ENCODE peak calls at places on chromosomes 13 and 19, in six cellular contexts. D is upper lobe of left lung, C is suprapubic skin, K is H1, J is prostate gland, P is endothelial cell of umbilical vein. F is an unnamed sample.

GRCh38 chr19:43311706-43312105 is 41.8 kb upstream of the CD177 start:
- DNase-seq in D (no peak), C (no peak), K (no peak), J (no peak), P (no peak), F (no peak)

GRCh38 chr13:94713556-94714182 is 1.3 kb upstream of the SOX21 start:
- DNase-seq in D (no peak), C (no peak), K (peak), J (no peak), P (no peak), F (no peak)

GRCh38 chr19:49212302-49212701 is 54.7 kb downstream of the TRPM4 start:
- DNase-seq in D (no peak), C (no peak), K (no peak), J (no peak), P (no peak), F (no peak)

GRCh38 chr13:50222569-50223332 is 207.5 kb downstream of the KCNRG start:
- DNase-seq in D (peak), C (peak), K (no peak), J (peak), P (no peak), F (peak)

GRCh38 chr13:49435992-49436391 is 7.9 kb downstream of the CAB39L start:
- DNase-seq in D (no peak), C (no peak), K (no peak), J (no peak), P (no peak), F (no peak)

GRCh38 chr13:32150794-32151193 is 119.2 kb downstream of the FRY start:
- DNase-seq in D (peak), C (peak), K (no peak), J (no peak), P (no peak), F (no peak)

GRCh38 chr19:5947435-5947834 is 30.5 kb downstream of the RANBP3 start:
- DNase-seq in D (peak), C (peak), K (no peak), J (no peak), P (no peak), F (peak)

GRCh38 chr13:32246468-32246867 is 68.7 kb downstream of the ZAR1L start:
- DNase-seq in D (peak), C (no peak), K (peak), J (peak), P (peak), F (peak)

GRCh38 chr19:21117041-21117907 is 24.6 kb upstream of the ZNF431 start:
- DNase-seq in D (no peak), C (no peak), K (no peak), J (no peak), P (no peak), F (no peak)

GRCh38 chr19:39415111-39416046 is 2.9 kb downstream of the PLEKHG2 start:
- DNase-seq in D (no peak), C (no peak), K (peak), J (no peak), P (no peak), F (no peak)

GRCh38 chr19:6343462-6343861 is 10.1 kb upstream of the ACER1 start:
- DNase-seq in D (no peak), C (no peak), K (no peak), J (no peak), P (no peak), F (no peak)

GRCh38 chr19:10922638-10923014 is 5.8 kb downstream of the YIPF2 start:
- DNase-seq in D (no peak), C (no peak), K (no peak), J (no peak), P (no peak), F (no peak)

GRCh38 chr19:377801-378581 is 31.0 kb downstream of the C2CD4C start:
- DNase-seq in D (no peak), C (no peak), K (no peak), J (peak), P (no peak), F (no peak)

GRCh38 chr13:39600766-39601165 is 2.2 kb downstream of the LHFPL6 start:
- DNase-seq in D (no peak), C (no peak), K (peak), J (no peak), P (no peak), F (no peak)

GRCh38 chr13:112225429-112226090 is 150.6 kb upstream of the SPACA7 start:
- DNase-seq in D (no peak), C (no peak), K (no peak), J (no peak), P (no peak), F (no peak)

GRCh38 chr19:49309087-49309486 is 15.9 kb downstream of the SLC6A16 start:
- DNase-seq in D (no peak), C (no peak), K (peak), J (no peak), P (no peak), F (no peak)

GRCh38 chr13:102460806-102461205 is 59.0 kb upstream of the FGF14 start:
- DNase-seq in D (no peak), C (no peak), K (no peak), J (no peak), P (no peak), F (no peak)

GRCh38 chr19:55690769-55691545 is 15.9 kb downstream of the EPN1 start:
- DNase-seq in D (no peak), C (peak), K (no peak), J (no peak), P (no peak), F (no peak)
- TF ChIP-seq POLR2A in D (no peak), C (no peak), K (no peak), J (no peak), P (no peak), F (no peak)

DNA sequence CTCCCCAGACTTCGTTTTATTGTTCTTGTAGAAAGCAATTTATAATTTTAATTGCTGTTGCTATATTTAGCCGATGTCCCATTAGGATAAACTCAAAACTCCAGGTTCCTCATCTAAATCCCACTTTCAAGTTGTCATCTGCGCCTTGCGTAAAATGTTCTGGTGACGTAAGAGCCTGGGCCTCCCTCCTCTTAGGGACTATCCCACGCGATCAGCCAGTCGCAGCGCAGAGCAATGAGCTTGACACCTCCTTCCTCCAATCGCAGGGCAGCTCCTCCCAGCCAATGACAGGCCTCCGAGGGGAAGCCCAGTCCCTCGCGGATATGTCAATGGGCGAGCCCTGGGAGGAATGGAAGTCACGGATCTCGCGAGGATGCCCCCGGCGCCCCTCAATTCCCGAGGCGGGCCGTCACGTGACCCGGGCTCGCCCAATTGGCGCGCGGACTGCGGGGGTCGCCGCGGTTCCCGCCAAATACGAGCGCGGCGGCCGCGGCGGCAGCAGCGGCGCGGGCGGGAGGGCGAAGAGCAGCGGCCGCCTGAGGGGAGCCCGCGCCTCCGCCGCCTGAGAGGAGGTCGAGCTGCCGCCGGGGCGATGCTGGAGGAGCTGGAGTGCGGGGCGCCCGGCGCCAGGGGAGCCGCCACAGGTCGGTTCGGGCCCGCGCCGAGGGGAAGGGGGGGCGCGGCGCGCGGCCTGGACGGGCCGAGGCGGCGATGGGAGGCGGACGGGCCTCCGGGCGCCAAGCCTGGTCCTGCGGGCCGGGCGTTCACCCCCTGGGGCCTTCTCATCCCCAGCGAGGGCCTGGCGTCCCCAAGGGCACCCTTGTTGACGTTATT is at the start of gene CHAF1A:
- DNase-seq in D (peak), C (peak), K (peak), J (peak), P (peak), F (peak)
- TF ChIP-seq POLR2AphosphoS5 in D (peak), C (peak), K (no peak), J (peak), P (peak), F (peak)

DNA sequence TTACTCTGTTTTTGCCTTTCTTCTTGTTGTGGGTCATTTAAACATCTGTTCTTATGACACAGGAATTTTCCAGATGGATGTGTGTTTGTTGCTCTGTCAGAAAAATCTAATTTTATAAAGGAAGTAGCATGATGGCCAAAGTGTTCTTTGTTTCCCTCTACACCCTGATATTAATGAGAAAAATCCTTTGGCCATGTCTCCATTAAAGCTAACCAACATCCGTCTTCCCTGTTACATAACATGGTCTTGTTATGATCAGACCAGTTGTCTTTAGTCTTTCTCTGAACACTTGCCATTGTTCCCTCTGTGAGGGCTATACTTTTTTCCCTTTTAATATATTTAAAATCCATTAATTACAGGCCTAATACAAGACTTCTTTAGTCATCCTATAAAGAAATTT is 142.2 kb upstream of the SPRY2 start:
- DNase-seq in D (no peak), C (no peak), K (no peak), J (no peak), P (no peak), F (no peak)
- TF ChIP-seq POLR2A in D (no peak), C (no peak), K (no peak), J (no peak), P (no peak), F (no peak)

DNA sequence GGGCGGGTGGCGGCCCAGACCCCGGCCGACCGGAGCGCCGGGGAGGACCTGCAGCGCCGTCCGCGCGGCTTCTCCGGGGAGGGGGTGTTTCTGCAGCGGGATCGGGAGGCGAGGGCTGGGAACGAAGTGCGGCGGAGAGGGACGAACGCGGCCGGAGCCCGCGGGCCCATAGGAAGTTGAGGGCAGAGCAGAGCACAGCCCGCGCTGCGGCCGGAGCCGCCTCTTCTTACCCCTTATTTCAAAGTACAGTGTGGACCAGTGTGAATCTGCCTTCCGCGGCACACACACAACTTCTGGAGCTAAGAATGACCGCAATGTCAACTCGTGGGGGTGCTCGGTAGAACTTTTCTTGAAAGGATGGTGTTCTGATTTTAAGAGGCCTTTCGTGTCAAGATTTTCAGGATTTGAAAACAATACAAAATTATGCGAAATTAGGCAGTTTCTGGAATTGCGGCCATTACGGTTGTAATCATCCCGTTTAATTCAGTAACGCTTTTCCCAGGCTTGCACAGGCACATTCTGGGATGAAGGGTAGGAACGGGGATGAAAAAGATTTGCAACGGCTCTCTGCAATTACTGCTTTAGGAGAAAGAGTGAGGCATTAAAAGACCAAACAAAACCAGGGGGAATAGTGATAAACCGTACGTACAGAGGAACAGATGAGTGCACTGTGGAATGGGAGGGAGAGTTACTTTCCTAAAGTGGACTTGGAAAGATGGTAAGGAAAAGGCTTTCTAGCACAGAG is 845 bp downstream of the TDRD3 start:
- DNase-seq in D (peak), C (peak), K (no peak), J (peak), P (peak), F (peak)
- TF ChIP-seq POLR2AphosphoS5 in D (no peak), C (no peak), K (no peak), J (no peak), P (peak), F (no peak)

GRCh38 chr19:19171821-19172532 is 1.9 kb upstream of the MEF2B start:
- DNase-seq in D (no peak), C (no peak), K (no peak), J (no peak), P (no peak), F (no peak)
- TF ChIP-seq POLR2A in D (no peak), C (no peak), K (no peak), J (no peak), P (no peak), F (no peak)

DNA sequence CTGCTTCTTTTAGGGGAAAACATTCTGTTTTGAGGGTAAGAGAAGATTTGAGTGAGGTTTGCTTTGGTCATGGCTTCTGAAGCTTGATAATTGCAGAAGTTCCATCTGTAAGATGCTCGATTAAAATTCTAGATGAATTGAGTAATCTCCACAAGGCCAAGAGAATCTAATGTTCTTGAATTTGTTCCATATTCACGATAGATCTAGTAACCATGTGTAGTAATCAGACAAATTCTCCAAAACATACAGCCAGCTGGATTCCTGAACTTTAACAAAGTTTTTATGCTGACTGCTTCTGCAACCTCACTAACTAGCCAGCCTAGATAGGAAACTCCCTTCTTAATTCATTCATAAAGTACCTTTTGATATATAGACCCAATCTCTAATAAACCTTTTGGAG is 92.7 kb downstream of the COL4A2 start:
- DNase-seq in D (no peak), C (no peak), K (no peak), J (no peak), P (no peak), F (no peak)
- TF ChIP-seq POLR2AphosphoS5 in D (no peak), C (no peak), K (no peak), J (no peak), P (no peak), F (no peak)

DNA sequence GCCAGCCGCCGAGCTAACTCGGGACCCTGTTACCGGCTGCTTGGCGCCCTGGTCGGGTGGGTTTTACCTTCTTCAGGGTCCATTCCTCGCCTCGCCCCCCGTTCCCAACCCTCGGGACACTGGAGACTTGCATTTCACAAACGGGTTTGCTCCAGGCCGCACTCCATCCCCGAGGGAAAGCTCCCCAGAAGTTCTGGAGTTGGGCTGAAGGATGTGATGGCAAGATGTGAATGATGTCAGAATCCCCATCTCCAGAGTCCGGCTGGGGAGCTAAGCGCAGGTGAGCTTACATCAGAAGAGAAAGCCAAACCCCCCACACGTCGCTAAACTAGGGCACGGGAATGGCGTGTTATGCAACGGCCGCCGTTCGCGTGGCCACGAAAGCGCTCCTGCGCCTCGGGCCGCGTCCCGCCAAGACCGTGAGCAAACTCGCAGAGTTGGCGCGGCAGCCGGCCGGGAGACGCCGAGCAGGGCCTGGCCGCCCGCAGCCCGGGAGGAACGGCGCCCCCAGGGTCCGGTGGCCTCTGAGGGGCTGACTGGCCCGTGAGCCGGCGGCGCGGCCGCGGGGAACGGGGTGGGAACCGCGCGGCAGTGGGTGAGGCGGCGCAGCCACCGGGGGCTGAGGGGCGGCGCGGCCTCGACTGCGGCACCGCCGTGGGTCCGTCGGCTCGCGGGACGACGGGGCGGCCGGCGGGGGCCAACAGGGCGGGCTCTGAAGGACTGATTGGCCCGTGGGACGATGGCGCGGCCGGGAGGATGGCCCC is 1.1 kb downstream of the LATS2 start:
- DNase-seq in D (peak), C (peak), K (peak), J (peak), P (peak), F (peak)
- TF ChIP-seq POLR2A in D (no peak), C (no peak), K (no peak), J (peak), P (peak), F (no peak)